ENCODE peak calls at places on chromosomes 3 and 15, in eight cellular contexts. I is stimulated activated CD8-positive, alpha-beta memory T cell treated with anti-CD3 and anti-CD28 coated beads, Interleukin-2, amount 100 ng/mL, for 48 hours; D is caudate nucleus; R is HEK293T; H is iPS DF 19.7; G is activated CD8-positive, alpha-beta memory T cell treated with anti-CD3 and anti-CD28 coated beads for 48 hours; E is foreskin melanocyte; W is K562. K is an unnamed sample.

GRCh38 chr15:78171864-78172472 is 22.8 kb downstream of the IDH3A start:
- DNase-seq in I (no peak), G (no peak), H (no peak), W (no peak), E (no peak), R (no peak), D (no peak), K (no peak)

GRCh38 chr15:29917600-29918597 is 95.6 kb upstream of the TJP1 start:
- DNase-seq in G (no peak), W (no peak), E (no peak), D (no peak), H (no peak), R (no peak), I (no peak), K (no peak)

GRCh38 chr3:149860881-149861280 is 47.9 kb downstream of the RNF13 start:
- DNase-seq in D (no peak), R (no peak), W (no peak), I (no peak), E (no peak), G (no peak), H (no peak), K (no peak)

GRCh38 chr3:123757281-123757940 is 126.7 kb downstream of the MYLK start:
- DNase-seq in D (peak; percentile 54), H (no peak), E (peak; percentile 90), W (no peak), G (no peak), I (no peak), R (no peak), K (no peak)

GRCh38 chr15:89321521-89322410 is 12.9 kb downstream of the POLG start:
- DNase-seq in G (no peak), I (no peak), R (no peak), E (no peak), H (no peak), D (no peak), W (no peak), K (no peak)

GRCh38 chr3:31170932-31171670 is 276.6 kb upstream of the GADL1 start:
- DNase-seq in G (no peak), W (no peak), I (no peak), D (no peak), H (no peak), E (peak; percentile 57), R (no peak), K (peak; percentile 96)

GRCh38 chr3:196175116-196175625 is 36.0 kb downstream of the ZDHHC19 start:
- DNase-seq in R (no peak), W (no peak), G (no peak), E (no peak), I (no peak), D (no peak), H (no peak), K (no peak)

GRCh38 chr3:159928692-159929091 is 59.9 kb upstream of the IL12A start:
- DNase-seq in R (no peak), H (no peak), W (no peak), G (no peak), I (no peak), D (no peak), E (no peak), K (peak; percentile 94)

GRCh38 chr15:42069496-42070275 is 24.7 kb downstream of the PLA2G4D start:
- DNase-seq in D (no peak), G (no peak), H (no peak), W (no peak), I (no peak), E (no peak), R (no peak), K (no peak)

GRCh38 chr3:4061201-4061600 is 242.0 kb upstream of the SETMAR start:
- DNase-seq in G (no peak), E (no peak), H (no peak), R (no peak), D (no peak), I (no peak), W (no peak), K (no peak)

GRCh38 chr15:43187544-43188155 is 2.4 kb downstream of the CCNDBP1 start:
- DNase-seq in W (peak; percentile 36), G (no peak), H (no peak), E (peak; percentile 53), D (no peak), R (no peak), I (no peak), K (peak; percentile 66)

GRCh38 chr15:44194397-44195150 is 497 bp downstream of the FRMD5 start:
- DNase-seq in I (peak; percentile 13), H (no peak), W (peak; percentile 12), R (peak; percentile 27), E (peak; percentile 50), G (peak; percentile 9), D (peak; percentile 70), K (peak; percentile 86)

GRCh38 chr15:90419738-90420487 is 31.9 kb downstream of the IQGAP1 start:
- DNase-seq in I (no peak), W (no peak), E (peak; percentile 59), R (no peak), H (no peak), D (no peak), G (no peak), K (peak; percentile 77)

GRCh38 chr3:184562875-184563568 is 1.4 kb downstream of the EPHB3 start:
- DNase-seq in G (no peak), I (no peak), W (no peak), R (no peak), H (no peak), D (no peak), E (no peak), K (peak; percentile 67)

GRCh38 chr3:28502555-28502954 is 153.9 kb upstream of the AZI2 start:
- DNase-seq in W (no peak), I (no peak), E (peak; percentile 11), D (no peak), H (no peak), R (no peak), G (no peak), K (no peak)

GRCh38 chr15:95987299-95987698 is 343.2 kb upstream of the NR2F2 start:
- DNase-seq in I (no peak), G (no peak), W (no peak), D (no peak), H (no peak), E (no peak), R (no peak), K (no peak)

GRCh38 chr15:39744334-39745103 is 38.1 kb downstream of the FSIP1 start:
- DNase-seq in W (no peak), I (no peak), H (peak; percentile 17), D (no peak), G (no peak), E (no peak), R (no peak), K (no peak)

GRCh38 chr15:69578792-69579587 is 126.4 kb downstream of the RPLP1 start:
- DNase-seq in I (no peak), G (no peak), W (no peak), H (no peak), D (no peak), R (no peak), E (no peak), K (peak; percentile 79)

GRCh38 chr3:189236352-189236751 is 64.6 kb downstream of the TPRG1 start:
- DNase-seq in G (no peak), E (no peak), W (no peak), H (no peak), I (no peak), D (no peak), R (no peak), K (no peak)

GRCh38 chr3:42681361-42682038 is 3.8 kb upstream of the KLHL40 start:
- DNase-seq in R (no peak), E (no peak), W (no peak), G (no peak), I (no peak), H (no peak), D (no peak), K (no peak)

GRCh38 chr3:171317133-171317532 is 143.1 kb downstream of the TNIK start:
- DNase-seq in I (no peak), G (no peak), E (no peak), D (no peak), R (no peak), H (no peak), W (peak; percentile 56), K (no peak)

GRCh38 chr3:12897537-12898289 is 56.3 kb upstream of the RPL32 start:
- DNase-seq in G (no peak), E (no peak), I (no peak), R (no peak), D (peak; percentile 48), W (no peak), H (no peak), K (no peak)

GRCh38 chr3:161969867-161970266 is 473.3 kb downstream of the OTOL1 start:
- DNase-seq in I (no peak), E (no peak), D (no peak), R (no peak), W (no peak), H (no peak), G (no peak), K (no peak)

GRCh38 chr3:190494907-190495306 is 19.0 kb upstream of the IL1RAP start:
- DNase-seq in H (no peak), G (no peak), W (no peak), I (no peak), D (no peak), E (no peak), R (no peak), K (no peak)

GRCh38 chr3:184811999-184812844 is at the start of gene VPS8:
- DNase-seq in W (peak; percentile 99), R (peak; percentile 94), E (peak; percentile 87), I (peak; percentile 94), G (peak; percentile 85), D (peak; percentile 94), H (peak; percentile 56), K (peak; percentile 98)

GRCh38 chr15:67719330-67719959 is 105.9 kb upstream of the SKOR1 start:
- DNase-seq in G (no peak), W (no peak), R (no peak), H (no peak), E (no peak), D (no peak), I (no peak), K (no peak)